ENCODE peak calls at places on chromosomes 16 and 17, in nine cellular contexts. M is IMR-90, Q is A549, D is tibial nerve, P is Peyer's patch, U is PC-3, I is adrenal gland, L is heart right ventricle, Z is body of pancreas. F is an unnamed sample.

GRCh38 chr17:74389937-74390679 is 22.8 kb downstream of the GPR142 start:
- DNase-seq in M (no peak), Q (no peak), D (no peak), P (no peak), U (no peak), I (no peak), L (no peak), Z (no peak), F (no peak)

GRCh38 chr16:47035436-47035835 is 62.0 kb upstream of the DNAJA2 start:
- DNase-seq in M (no peak), Q (no peak), D (no peak), P (no peak), U (no peak), I (no peak), L (no peak), Z (no peak), F (no peak)

GRCh38 chr17:68052810-68053209 is 17.3 kb downstream of the KPNA2 start:
- DNase-seq in M (no peak), Q (no peak), D (no peak), P (no peak), U (no peak), I (peak; percentile 47), L (no peak), Z (no peak), F (no peak)

GRCh38 chr17:75876190-75876937 is 2.0 kb downstream of the TRIM47 start:
- DNase-seq in M (no peak), Q (peak; percentile 74), D (no peak), P (peak; percentile 82), U (peak; percentile 96), I (peak; percentile 77), L (no peak), Z (peak; percentile 88), F (peak; percentile 81)

GRCh38 chr17:75240394-75241142 is 20.8 kb downstream of the GGA3 start:
- DNase-seq in M (peak; percentile 20), Q (peak; percentile 77), D (no peak), P (no peak), U (peak; percentile 47), I (peak; percentile 81), L (no peak), Z (no peak), F (no peak)

GRCh38 chr17:36069131-36069530 is 5.1 kb downstream of the CCL18 start:
- DNase-seq in M (no peak), Q (no peak), D (no peak), P (no peak), U (no peak), I (no peak), L (no peak), Z (no peak), F (no peak)

GRCh38 chr16:1651509-1652342 is 26.4 kb upstream of the JPT2 start:
- DNase-seq in M (peak; percentile 4), Q (no peak), D (no peak), P (no peak), U (peak; percentile 6), I (no peak), L (no peak), Z (no peak), F (no peak)

GRCh38 chr17:58200024-58200633 is 7.6 kb downstream of the EPX start:
- DNase-seq in M (peak; percentile 36), Q (peak; percentile 80), D (no peak), P (no peak), U (peak; percentile 78), I (peak; percentile 70), L (no peak), Z (peak; percentile 56), F (no peak)

GRCh38 chr17:72301887-72302286 is 181.1 kb downstream of the SOX9 start:
- DNase-seq in M (no peak), Q (no peak), D (no peak), P (no peak), U (no peak), I (no peak), L (no peak), Z (no peak), F (no peak)

GRCh38 chr16:48014349-48015135 is 141.3 kb downstream of the ABCC12 start:
- DNase-seq in M (peak; percentile 57), Q (peak; percentile 15), D (no peak), P (no peak), U (peak; percentile 95), I (no peak), L (no peak), Z (no peak), F (no peak)

GRCh38 chr16:52068447-52069074 is 478.4 kb downstream of the TOX3 start:
- DNase-seq in M (peak; percentile 10), Q (peak; percentile 39), D (no peak), P (no peak), U (peak; percentile 5), I (peak; percentile 55), L (no peak), Z (peak; percentile 66), F (peak; percentile 18)

GRCh38 chr17:63024716-63025115 is 58.7 kb downstream of the TANC2 start:
- DNase-seq in M (peak; percentile 42), Q (no peak), D (no peak), P (no peak), U (no peak), I (no peak), L (no peak), Z (no peak), F (no peak)

GRCh38 chr17:16491703-16492612 is at the start of gene LRRC75A:
- DNase-seq in M (peak; percentile 16), Q (no peak), D (no peak), P (peak; percentile 80), U (peak; percentile 45), I (no peak), L (peak; percentile 17), Z (peak; percentile 34), F (peak; percentile 63)

GRCh38 chr16:65579050-65579449 is 457.2 kb upstream of the CDH11 start:
- DNase-seq in M (no peak), Q (no peak), D (no peak), P (no peak), U (no peak), I (no peak), L (no peak), Z (no peak), F (no peak)

GRCh38 chr17:61551255-61551742 is 39.7 kb downstream of the NACA2 start:
- DNase-seq in M (peak; percentile 67), Q (peak; percentile 68), D (no peak), P (no peak), U (peak; percentile 84), I (no peak), L (no peak), Z (no peak), F (no peak)

GRCh38 chr17:44581868-44582267 is 24.6 kb downstream of the FZD2 start:
- DNase-seq in M (no peak), Q (peak; percentile 68), D (no peak), P (no peak), U (peak; percentile 60), I (no peak), L (no peak), Z (no peak), F (no peak)

GRCh38 chr17:4140125-4140524 is 2.7 kb downstream of the ZZEF1 start:
- DNase-seq in M (no peak), Q (no peak), D (no peak), P (no peak), U (no peak), I (no peak), L (no peak), Z (no peak), F (no peak)
- H3K4me1 ChIP-seq in M (peaks cover 2% of the 10 kb centered on the region), Q (peaks cover 27% of the 10 kb centered on the region), D (peaks cover 46% of the 10 kb centered on the region), P (peaks cover 66% of the 10 kb centered on the region), U (peaks cover 13% of the 10 kb centered on the region), I (peaks cover 55% of the 10 kb centered on the region), L (peaks cover 78% of the 10 kb centered on the region), Z (peaks cover 70% of the 10 kb centered on the region), F (peaks cover 61% of the 10 kb centered on the region)

GRCh38 chr16:24996301-24996700 is 18.9 kb downstream of the ARHGAP17 start:
- DNase-seq in M (no peak), Q (no peak), D (no peak), P (no peak), U (no peak), I (peak; percentile 35), L (no peak), Z (no peak), F (no peak)

GRCh38 chr16:24996731-24997130 is 18.4 kb downstream of the ARHGAP17 start:
- DNase-seq in M (no peak), Q (no peak), D (no peak), P (no peak), U (no peak), I (no peak), L (no peak), Z (no peak), F (no peak)

GRCh38 chr16:24995033-24995432 is 20.1 kb downstream of the ARHGAP17 start:
- DNase-seq in M (no peak), Q (no peak), D (no peak), P (no peak), U (no peak), I (no peak), L (no peak), Z (no peak), F (no peak)

GRCh38 chr16:24993722-24994686 is 21.2 kb downstream of the ARHGAP17 start:
- DNase-seq in M (peak; percentile 96), Q (peak; percentile 75), D (no peak), P (no peak), U (peak; percentile 90), I (peak; percentile 65), L (no peak), Z (peak; percentile 51), F (no peak)

DNA sequence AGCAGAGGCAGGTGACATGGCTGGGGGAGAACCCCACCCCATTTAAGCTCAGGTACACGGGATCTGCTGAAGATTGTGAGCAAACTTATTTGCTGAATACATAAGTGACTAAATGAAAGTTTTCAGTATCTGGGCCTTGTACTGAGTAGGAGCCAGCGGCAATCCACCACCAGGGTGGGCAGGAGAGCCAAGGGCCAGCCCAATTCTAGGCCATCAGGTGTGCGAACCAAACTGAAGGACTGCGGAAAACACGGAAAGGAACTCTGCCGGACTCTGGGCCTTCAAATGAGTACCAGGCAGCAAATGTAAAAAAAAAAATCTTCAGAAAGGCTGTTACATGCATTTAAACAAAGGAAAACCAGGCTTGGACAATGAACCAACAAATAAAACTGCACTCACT is 19.7 kb downstream of the ARHGAP17 start:
- DNase-seq in M (no peak), Q (peak; percentile 34), D (no peak), P (no peak), U (no peak), I (peak; percentile 38), L (no peak), Z (no peak), F (no peak)
- TF ChIP-seq CTCF in M (no peak), Q (no peak), D (no peak), P (no peak), U (peak; percentile 39), I (no peak), L (no peak), Z (no peak), F (no peak)

DNA sequence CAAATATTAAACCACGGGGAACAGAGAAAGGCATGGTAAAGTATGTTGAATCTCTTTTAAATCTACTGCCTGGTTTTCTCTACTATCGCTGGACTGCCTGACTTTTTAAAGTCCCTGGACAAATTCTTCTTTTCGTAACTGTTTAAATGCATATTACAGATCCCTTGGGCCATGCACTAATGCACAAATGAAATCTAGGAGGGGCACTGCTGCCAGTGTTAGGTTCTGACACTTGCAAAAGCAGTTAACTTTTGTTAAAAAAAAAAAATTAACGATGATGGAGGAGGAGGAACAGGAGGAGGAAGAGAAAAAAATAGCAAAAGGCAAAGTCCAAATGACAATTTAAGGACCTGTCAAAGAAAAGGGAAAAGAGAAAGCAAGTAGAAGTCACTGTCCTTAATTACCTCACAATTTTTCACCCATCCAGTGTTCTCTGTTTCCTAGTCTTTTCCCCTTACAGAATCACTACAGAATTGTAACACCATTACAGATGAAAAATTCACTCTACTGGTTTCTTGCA is 97.8 kb upstream of the CORO6 start:
- DNase-seq in M (no peak), Q (no peak), D (no peak), P (no peak), U (no peak), I (no peak), L (no peak), Z (no peak), F (no peak)
- H3K4me1 ChIP-seq in M (no peaks in the 10 kb centered on the region), Q (peaks cover 6% of the 10 kb centered on the region), D (peaks cover 41% of the 10 kb centered on the region), P (peaks cover 6% of the 10 kb centered on the region), U (no peaks in the 10 kb centered on the region), I (peaks cover 20% of the 10 kb centered on the region), L (peaks cover 51% of the 10 kb centered on the region), Z (peaks cover 6% of the 10 kb centered on the region), F (peaks cover 6% of the 10 kb centered on the region)

GRCh38 chr17:19867654-19868395 is at the start of gene ULK2:
- DNase-seq in M (peak; percentile 69), Q (peak; percentile 90), D (no peak), P (peak; percentile 68), U (peak; percentile 61), I (peak; percentile 71), L (peak; percentile 34), Z (peak; percentile 51), F (peak; percentile 66)
- TF ChIP-seq CTCF in M (peak; percentile 37), Q (peak; percentile 39), D (no peak), P (peak; percentile 10), U (no peak), I (no peak), L (no peak), Z (no peak), F (no peak)